ENCODE peak calls at places on chromosomes 12 and 14, in eight cellular contexts. A is heart right ventricle; G is spleen; C is HuH-7; T is activated CD8-positive, alpha-beta memory T cell treated with anti-CD3 and anti-CD28 coated beads for 1 hour; F is GM18507; K is occipital lobe; Z is left cardiac atrium. I is an unnamed sample.
A peak's percentile ranks its signal among the peaks of the same experiment; 100 is the strongest.

GRCh38 chr14:105067969-105068301 is 2.7 kb upstream of the GPR132 start:
- DNase-seq in A (no peak), G (peak; percentile 79), C (no peak), T (no peak), F (no peak), K (no peak), Z (no peak), I (no peak)

GRCh38 chr14:36661506-36662257 is at the start of gene PAX9:
- DNase-seq in A (no peak), G (no peak), C (peak; percentile 72), T (no peak), F (no peak), K (peak; percentile 8), Z (peak; percentile 77), I (no peak)

GRCh38 chr12:51823875-51824565 is 24.5 kb downstream of the FIGNL2 start:
- DNase-seq in A (peak; percentile 28), G (no peak), C (peak; percentile 79), T (no peak), F (no peak), K (peak; percentile 37), Z (no peak), I (no peak)

GRCh38 chr12:88578821-88579518 is 1.3 kb downstream of the KITLG start:
- DNase-seq in A (no peak), G (no peak), C (peak; percentile 69), T (no peak), F (no peak), K (no peak), Z (peak; percentile 30), I (no peak)

GRCh38 chr12:4435537-4435936 is 10.1 kb downstream of the FGF6 start:
- DNase-seq in A (no peak), G (no peak), C (no peak), T (no peak), F (no peak), K (no peak), Z (no peak), I (no peak)

GRCh38 chr14:89013698-89014569 is 189.5 kb downstream of the TTC8 start:
- DNase-seq in A (no peak), G (no peak), C (no peak), T (no peak), F (no peak), K (no peak), Z (no peak), I (no peak)

GRCh38 chr12:38771871-38772270 is 133.5 kb downstream of the CPNE8 start:
- DNase-seq in A (no peak), G (no peak), C (no peak), T (no peak), F (no peak), K (no peak), Z (no peak), I (no peak)

GRCh38 chr12:27665704-27666103 is 30.5 kb upstream of the REP15 start:
- DNase-seq in A (no peak), G (no peak), C (no peak), T (no peak), F (no peak), K (no peak), Z (no peak), I (no peak)

GRCh38 chr12:1534708-1535107 is 59.7 kb downstream of the FBXL14 start:
- DNase-seq in A (no peak), G (no peak), C (no peak), T (no peak), F (no peak), K (no peak), Z (no peak), I (no peak)

GRCh38 chr14:100835278-100836052 is 9.5 kb downstream of the MEG3 start:
- DNase-seq in A (no peak), G (peak; percentile 68), C (no peak), T (no peak), F (no peak), K (no peak), Z (no peak), I (no peak)

GRCh38 chr14:37936971-37937370 is 270.7 kb upstream of the SSTR1 start:
- DNase-seq in A (no peak), G (no peak), C (no peak), T (no peak), F (no peak), K (no peak), Z (no peak), I (no peak)

GRCh38 chr12:51238037-51238509 is 553 bp upstream of the DAZAP2 start:
- DNase-seq in A (no peak), G (no peak), C (no peak), T (no peak), F (no peak), K (no peak), Z (no peak), I (no peak)

GRCh38 chr12:109716512-109717389 is 3.1 kb downstream of the FAM222A start:
- DNase-seq in A (peak; percentile 36), G (no peak), C (no peak), T (no peak), F (no peak), K (peak; percentile 78), Z (peak; percentile 50), I (no peak)

GRCh38 chr14:70664698-70665447 is 23.2 kb downstream of the TTC9 start:
- DNase-seq in A (no peak), G (no peak), C (no peak), T (no peak), F (no peak), K (no peak), Z (no peak), I (no peak)

GRCh38 chr12:85951823-85952222 is 77.7 kb downstream of the NTS start:
- DNase-seq in A (no peak), G (no peak), C (no peak), T (no peak), F (no peak), K (no peak), Z (no peak), I (no peak)

GRCh38 chr14:39957290-39957689 is 525.1 kb upstream of the FBXO33 start:
- DNase-seq in A (no peak), G (no peak), C (no peak), T (no peak), F (no peak), K (no peak), Z (no peak), I (no peak)

GRCh38 chr14:61923348-61923747 is 161.1 kb downstream of the SNAPC1 start:
- DNase-seq in A (no peak), G (no peak), C (no peak), T (no peak), F (no peak), K (no peak), Z (no peak), I (no peak)

GRCh38 chr12:87368259-87368658 is 660.9 kb downstream of the C12orf50 start:
- DNase-seq in A (no peak), G (no peak), C (no peak), T (no peak), F (no peak), K (no peak), Z (no peak), I (no peak)

GRCh38 chr12:104180389-104180788 is 35.2 kb upstream of the TXNRD1 start:
- DNase-seq in A (no peak), G (no peak), C (no peak), T (no peak), F (no peak), K (no peak), Z (no peak), I (no peak)

GRCh38 chr12:89316705-89317139 is 35.6 kb downstream of the DUSP6 start:
- DNase-seq in A (no peak), G (no peak), C (peak; percentile 17), T (no peak), F (no peak), K (no peak), Z (no peak), I (no peak)

GRCh38 chr12:87985069-87985675 is 44.0 kb downstream of the C12orf50 start:
- DNase-seq in A (no peak), G (no peak), C (no peak), T (no peak), F (no peak), K (no peak), Z (no peak), I (no peak)

GRCh38 chr14:24329073-24329663 is 5.7 kb downstream of the ADCY4 start:
- DNase-seq in A (no peak), G (no peak), C (no peak), T (no peak), F (no peak), K (no peak), Z (no peak), I (no peak)

GRCh38 chr12:130364578-130364977 is 26.9 kb downstream of the PIWIL1 start:
- DNase-seq in A (no peak), G (no peak), C (no peak), T (no peak), F (no peak), K (no peak), Z (no peak), I (no peak)

GRCh38 chr12:54338682-54339296 is 13.9 kb downstream of the COPZ1 start:
- DNase-seq in A (no peak), G (no peak), C (no peak), T (no peak), F (no peak), K (no peak), Z (no peak), I (no peak)

GRCh38 chr12:93379432-93380308 is 1.9 kb downstream of the NUDT4 start:
- DNase-seq in A (no peak), G (no peak), C (no peak), T (no peak), F (no peak), K (no peak), Z (no peak), I (no peak)

GRCh38 chr12:123363385-123363742 is 1.3 kb downstream of the SBNO1 start:
- DNase-seq in A (no peak), G (no peak), C (peak; percentile 23), T (no peak), F (no peak), K (no peak), Z (no peak), I (peak; percentile 22)